ENCODE peak calls at places on chromosomes 12 and 14, in four cellular contexts. H, L, P and S are unnamed samples.
A peak's percentile ranks its signal among the peaks of the same experiment; 100 is the strongest.

GRCh38 chr12:89733579-89734201 is 25.1 kb upstream of the ATP2B1 start:
- DNase-seq in H (no peak), L (no peak), P (peak; percentile 46), S (no peak)

GRCh38 chr14:103530390-103530789 is 1.4 kb downstream of the TRMT61A start:
- DNase-seq in H (no peak), L (no peak), P (peak; percentile 58), S (no peak)

GRCh38 chr14:100609331-100609870 is 22.2 kb upstream of the BEGAIN start:
- DNase-seq in H (no peak), L (no peak), P (no peak), S (no peak)

GRCh38 chr14:104690266-104690711 is 871 bp downstream of the INF2 start:
- DNase-seq in H (no peak), L (no peak), P (no peak), S (no peak)

GRCh38 chr14:48333221-48333910 is 658.0 kb upstream of the MDGA2 start:
- DNase-seq in H (no peak), L (no peak), P (no peak), S (no peak)

GRCh38 chr14:69489495-69489894 is 5.0 kb downstream of the PLEKHD1 start:
- DNase-seq in H (no peak), L (no peak), P (no peak), S (no peak)

GRCh38 chr12:115597157-115597712 is 680.3 kb downstream of the MED13L start:
- DNase-seq in H (no peak), L (peak; percentile 25), P (peak; percentile 9), S (no peak)

GRCh38 chr14:69260979-69261605 is 1.1 kb downstream of the GALNT16 start:
- DNase-seq in H (no peak), L (peak; percentile 53), P (peak; percentile 19), S (peak; percentile 89)

GRCh38 chr12:120078868-120079267 is 37.7 kb downstream of the RAB35 start:
- DNase-seq in H (no peak), L (no peak), P (no peak), S (no peak)

GRCh38 chr14:103127356-103127755 is 4.1 kb downstream of the TNFAIP2 start:
- DNase-seq in H (no peak), L (no peak), P (no peak), S (no peak)

GRCh38 chr14:34437729-34438080 is 24.3 kb downstream of the SPTSSA start:
- DNase-seq in H (no peak), L (no peak), P (no peak), S (no peak)

GRCh38 chr14:65962952-65963351 is 523.2 kb upstream of the CCDC196 start:
- DNase-seq in H (no peak), L (no peak), P (no peak), S (no peak)

GRCh38 chr14:77041837-77042557 is 13.5 kb upstream of the IRF2BPL start:
- DNase-seq in H (no peak), L (peak; percentile 30), P (peak; percentile 57), S (no peak)

GRCh38 chr12:131047789-131048610 is 94.3 kb downstream of the ADGRD1 start:
- DNase-seq in H (no peak), L (no peak), P (no peak), S (no peak)

GRCh38 chr14:104179126-104179525 is 40.7 kb downstream of the KIF26A start:
- DNase-seq in H (no peak), L (no peak), P (no peak), S (no peak)

GRCh38 chr12:5807090-5807414 is 138.0 kb downstream of the ANO2 start:
- DNase-seq in H (no peak), L (no peak), P (no peak), S (no peak)

GRCh38 chr12:55073043-55074022 is 52.9 kb upstream of the OR9K2 start:
- DNase-seq in H (peak; percentile 73), L (peak; percentile 84), P (peak; percentile 79), S (peak; percentile 58)

GRCh38 chr14:61322011-61322798 is 826 bp downstream of the PRKCH start:
- DNase-seq in H (no peak), L (peak; percentile 31), P (no peak), S (no peak)

GRCh38 chr12:101021911-101022388 is 188.1 kb downstream of the SLC5A8 start:
- DNase-seq in H (no peak), L (no peak), P (no peak), S (no peak)

GRCh38 chr12:4824415-4824814 is 85.3 kb upstream of the KCNA1 start:
- DNase-seq in H (no peak), L (no peak), P (no peak), S (no peak)

DNA sequence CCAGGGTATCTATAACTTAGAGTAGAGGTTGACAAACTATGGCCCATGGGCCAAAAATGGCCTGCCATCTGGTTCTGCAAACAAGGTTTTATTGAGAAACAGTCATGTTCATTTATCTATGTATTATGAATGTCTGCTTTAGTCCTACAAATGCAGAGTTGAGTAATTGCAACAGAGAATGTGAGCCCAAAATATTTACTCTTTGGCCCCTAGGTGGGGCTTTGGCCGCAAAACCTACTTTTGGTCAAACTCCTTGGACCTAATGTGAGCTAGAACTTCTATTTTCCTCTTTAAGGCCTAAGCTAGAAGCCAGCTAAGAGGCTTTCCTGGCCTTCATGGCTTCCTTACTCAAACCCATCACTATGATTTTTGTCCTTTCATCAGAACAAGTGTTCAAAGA is 379.1 kb downstream of the NELL2 start:
- DNase-seq in H (no peak), L (no peak), P (no peak), S (no peak)
- TF ChIP-seq CTCF in H (no peak), L (no peak), P (no peak), S (no peak)

DNA sequence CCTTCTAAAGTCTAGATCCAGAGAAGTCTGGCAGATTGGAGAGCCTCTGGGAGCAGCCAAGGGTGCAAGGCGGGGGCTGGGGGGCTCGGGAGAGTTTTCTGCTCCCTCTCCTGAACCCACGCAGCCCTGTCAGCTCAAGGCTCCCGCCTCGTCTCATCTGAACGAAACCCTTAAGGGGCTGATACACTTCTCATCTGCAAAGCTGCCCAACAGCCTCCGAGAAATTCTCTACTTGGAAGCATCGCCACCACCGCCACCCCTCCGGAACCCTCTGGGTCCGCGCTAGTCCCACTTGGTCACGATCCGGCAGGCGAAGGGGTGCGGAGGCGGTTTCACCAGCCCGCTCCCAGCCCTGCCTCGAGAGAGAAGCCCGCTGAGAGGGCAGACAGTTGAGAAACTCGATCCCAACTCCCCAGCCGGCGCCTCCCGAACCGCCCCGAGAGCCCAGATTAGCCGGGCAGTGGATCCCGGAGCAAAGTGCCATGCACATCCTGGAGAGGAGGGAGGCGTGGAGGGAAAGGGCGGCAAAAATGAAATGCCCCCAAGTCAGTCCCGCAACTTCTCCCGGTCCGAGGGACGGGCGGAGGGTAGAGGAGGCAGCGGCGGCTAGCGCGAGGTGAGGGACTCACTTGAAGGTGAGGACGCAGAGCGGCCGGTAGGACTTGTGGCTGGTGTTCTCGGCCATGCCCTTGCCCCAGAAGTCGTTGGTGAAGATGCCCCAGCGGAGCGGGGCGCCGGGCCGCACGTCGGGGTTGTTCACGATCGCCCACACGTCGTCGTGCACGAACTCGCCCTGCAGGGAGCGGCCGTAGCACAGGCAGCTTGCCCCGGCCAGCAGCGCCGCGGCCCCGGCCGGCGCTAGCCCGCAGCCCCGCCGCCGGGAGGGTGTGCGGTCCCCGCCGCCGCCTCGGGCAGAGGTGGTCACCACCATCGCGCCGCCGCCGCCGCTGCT is 645 bp downstream of the TMTC1 start:
- DNase-seq in H (no peak), L (no peak), P (no peak), S (no peak)
- TF ChIP-seq CTCF in H (no peak), L (no peak), P (no peak), S (no peak)

GRCh38 chr12:53996886-53997217 is 3.1 kb upstream of the HOXC9 start:
- DNase-seq in H (no peak), L (no peak), P (no peak), S (no peak)

GRCh38 chr12:53995311-53996187 is 4.4 kb upstream of the HOXC9 start:
- DNase-seq in H (no peak), L (no peak), P (peak; percentile 90), S (no peak)

GRCh38 chr12:53997324-53998173 is 2.4 kb upstream of the HOXC9 start:
- DNase-seq in H (no peak), L (no peak), P (no peak), S (no peak)

GRCh38 chr12:53994691-53995310 is 5.2 kb upstream of the HOXC9 start:
- DNase-seq in H (no peak), L (no peak), P (peak; percentile 75), S (no peak)

DNA sequence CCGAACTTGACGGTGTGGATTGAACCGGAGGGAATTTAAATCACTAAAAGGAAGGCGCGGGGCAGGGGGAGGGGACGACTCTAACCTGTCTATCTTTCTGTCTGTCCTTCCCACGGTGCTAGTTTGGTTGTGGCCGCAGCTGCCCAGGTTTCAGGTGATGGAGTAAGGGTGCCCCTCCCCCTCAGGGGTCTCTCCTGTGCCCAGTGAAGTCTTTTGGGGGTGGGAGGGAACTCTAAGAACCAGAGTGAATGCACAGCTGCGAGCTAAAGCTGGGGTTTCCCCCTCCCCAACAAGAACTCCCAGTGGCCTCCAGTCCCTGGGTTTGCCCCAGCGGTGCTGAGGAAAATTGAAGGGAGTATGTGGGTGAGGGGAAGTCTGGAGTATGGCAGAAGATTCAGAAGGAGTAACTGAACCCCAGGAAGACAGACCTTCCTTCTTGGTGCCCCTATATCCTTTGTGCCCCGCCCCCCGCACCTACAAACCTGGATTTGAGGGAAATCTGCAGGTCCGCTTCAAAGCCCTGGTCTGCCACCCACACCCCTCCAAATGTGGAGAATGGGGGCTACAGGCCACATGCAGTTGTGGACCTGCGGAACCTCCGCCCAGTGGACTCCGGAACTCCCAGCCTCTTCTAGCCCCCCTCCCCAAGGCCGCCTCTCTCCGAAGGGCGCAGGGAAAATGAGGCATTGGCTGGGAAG is 3.6 kb upstream of the HOXC9 start:
- DNase-seq in H (no peak), L (no peak), P (peak; percentile 53), S (peak; percentile 58)
- TF ChIP-seq CTCF in H (no peak), L (no peak), P (no peak), S (no peak)

GRCh38 chr12:77686760-77687159 is 143.9 kb upstream of the NAV3 start:
- DNase-seq in H (no peak), L (no peak), P (no peak), S (no peak)
- TF ChIP-seq CTCF in H (no peak), L (no peak), P (no peak), S (no peak)

GRCh38 chr12:79121486-79121885 is 256.9 kb downstream of the SYT1 start:
- DNase-seq in H (no peak), L (peak; percentile 12), P (no peak), S (no peak)
- TF ChIP-seq CTCF in H (no peak), L (peak; percentile 40), P (no peak), S (peak; percentile 18)

DNA sequence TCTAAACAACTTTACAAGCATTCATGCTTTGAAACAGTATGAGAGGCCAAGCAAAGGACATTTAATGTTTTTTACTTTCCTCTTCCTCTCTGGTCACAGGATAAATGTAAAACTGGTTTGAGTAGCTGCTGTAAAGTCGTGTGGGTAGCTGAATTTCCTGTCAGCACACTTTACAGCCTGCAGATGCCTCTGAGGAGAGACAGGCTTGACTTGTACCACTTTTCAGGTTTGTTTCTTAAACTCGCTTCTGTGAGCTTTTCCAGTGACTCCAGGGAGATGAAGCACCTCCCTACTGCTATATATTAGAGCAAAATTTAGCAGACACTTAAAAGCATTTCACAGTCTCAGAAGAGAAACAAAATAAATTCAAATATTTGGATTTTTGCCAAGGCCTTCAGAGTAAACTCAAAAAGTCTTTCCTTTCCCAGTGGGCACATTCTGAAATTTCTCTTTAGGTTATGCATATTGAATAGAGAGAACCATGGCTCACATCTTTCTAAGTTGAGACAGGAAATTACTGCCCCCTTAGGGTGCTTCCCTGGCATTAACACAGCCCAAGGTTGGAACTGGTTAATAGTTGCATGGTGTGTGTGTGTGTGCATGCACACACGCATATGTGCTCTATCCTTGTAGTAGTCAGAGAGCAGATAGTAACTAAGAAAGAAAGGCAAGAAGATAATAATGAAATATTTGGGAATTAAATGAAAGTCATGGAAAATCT is 557.3 kb upstream of the MIS18BP1 start:
- DNase-seq in H (no peak), L (peak; percentile 53), P (no peak), S (no peak)
- TF ChIP-seq CTCF in H (no peak), L (no peak), P (no peak), S (peak; percentile 17)